ENCODE peak calls at places on chromosomes 2 and 18, in seven cellular contexts. H is H7; Q is foreskin fibroblast; E is fibroblast of pulmonary artery; N is activated CD8-positive, alpha-beta memory T cell treated with anti-CD3 and anti-CD28 coated beads for 24 hours; T is activated CD4-positive, alpha-beta T cell treated with anti-CD3 and anti-CD28 coated beads, Interleukin-2, amount 50 U/mL, for 24 hours; Z is AG09309. J is an unnamed sample.

GRCh38 chr2:173578404-173579092 is 223.9 kb downstream of the CDCA7 start:
- DNase-seq in H (no peak), Q (no peak), E (no peak), N (no peak), T (no peak), Z (no peak), J (no peak)

GRCh38 chr2:110126926-110127325 is 11.3 kb upstream of the MALL start:
- DNase-seq in H (no peak), Q (no peak), E (no peak), N (no peak), T (no peak), Z (no peak), J (no peak)

GRCh38 chr2:235908826-235909225 is 259.4 kb downstream of the GBX2 start:
- DNase-seq in H (no peak), Q (no peak), E (no peak), N (no peak), T (no peak), Z (no peak), J (no peak)

GRCh38 chr18:1914489-1914888 is 656.8 kb downstream of the METTL4 start:
- DNase-seq in H (no peak), Q (no peak), E (peak; percentile 42), N (no peak), T (no peak), Z (no peak), J (no peak)

GRCh38 chr18:49160075-49160930 is 209.5 kb upstream of the SMAD7 start:
- DNase-seq in H (no peak), Q (no peak), E (no peak), N (no peak), T (no peak), Z (no peak), J (no peak)

GRCh38 chr2:58030789-58031188 is 15.8 kb upstream of the VRK2 start:
- DNase-seq in H (no peak), Q (no peak), E (no peak), N (no peak), T (no peak), Z (no peak), J (no peak)

GRCh38 chr2:218927411-218927810 is 32.1 kb upstream of the CDK5R2 start:
- DNase-seq in H (no peak), Q (no peak), E (no peak), N (no peak), T (no peak), Z (no peak), J (no peak)

GRCh38 chr18:10417679-10418078 is 36.8 kb upstream of the APCDD1 start:
- DNase-seq in H (no peak), Q (no peak), E (no peak), N (no peak), T (no peak), Z (no peak), J (no peak)

GRCh38 chr2:216221806-216222205 is 112.7 kb downstream of the XRCC5 start:
- DNase-seq in H (no peak), Q (peak; percentile 73), E (peak; percentile 56), N (peak; percentile 35), T (no peak), Z (no peak), J (no peak)

GRCh38 chr2:102241616-102242260 is 54.9 kb downstream of the IL1RL2 start:
- DNase-seq in H (no peak), Q (no peak), E (peak; percentile 44), N (no peak), T (no peak), Z (no peak), J (no peak)

GRCh38 chr2:219273887-219274391 is 5.2 kb upstream of the DNAJB2 start:
- DNase-seq in H (no peak), Q (no peak), E (no peak), N (no peak), T (no peak), Z (no peak), J (no peak)

GRCh38 chr2:176088048-176088936 is 4.2 kb upstream of the HOXD13 start:
- DNase-seq in H (peak; percentile 87), Q (peak; percentile 43), E (peak; percentile 49), N (peak; percentile 63), T (no peak), Z (no peak), J (no peak)

GRCh38 chr2:8661235-8661634 is 20.6 kb upstream of the ID2 start:
- DNase-seq in H (no peak), Q (no peak), E (no peak), N (no peak), T (no peak), Z (no peak), J (no peak)

GRCh38 chr2:95384854-95385569 is 17.5 kb upstream of the FAHD2A start:
- DNase-seq in H (peak; percentile 76), Q (no peak), E (no peak), N (peak; percentile 33), T (no peak), Z (no peak), J (no peak)

GRCh38 chr18:8808001-8808400 is 102.6 kb downstream of the MTCL1 start:
- DNase-seq in H (no peak), Q (no peak), E (no peak), N (no peak), T (no peak), Z (no peak), J (no peak)

GRCh38 chr2:160940699-160941098 is 219.5 kb upstream of the TANK start:
- DNase-seq in H (no peak), Q (no peak), E (peak; percentile 60), N (no peak), T (no peak), Z (no peak), J (no peak)

GRCh38 chr2:224099846-224100643 is 61.0 kb upstream of the SERPINE2 start:
- DNase-seq in H (no peak), Q (no peak), E (no peak), N (no peak), T (no peak), Z (no peak), J (no peak)

GRCh38 chr2:165687376-165687775 is 106.7 kb downstream of the GALNT3 start:
- DNase-seq in H (no peak), Q (no peak), E (no peak), N (no peak), T (no peak), Z (no peak), J (no peak)

GRCh38 chr18:57741273-57741672 is 61.8 kb downstream of the ATP8B1 start:
- DNase-seq in H (no peak), Q (no peak), E (peak; percentile 22), N (no peak), T (no peak), Z (no peak), J (no peak)

GRCh38 chr18:63832470-63832869 is 55.0 kb upstream of the SERPINB2 start:
- DNase-seq in H (no peak), Q (peak; percentile 69), E (no peak), N (no peak), T (no peak), Z (peak; percentile 89), J (no peak)

GRCh38 chr18:75204262-75204977 is 4.5 kb downstream of the PTGR3 start:
- DNase-seq in H (peak; percentile 89), Q (no peak), E (no peak), N (no peak), T (no peak), Z (no peak), J (no peak)

GRCh38 chr2:136247204-136247990 is 129.4 kb upstream of the CXCR4 start:
- DNase-seq in H (no peak), Q (no peak), E (peak; percentile 36), N (no peak), T (no peak), Z (no peak), J (no peak)

GRCh38 chr2:212548459-212548815 is 9.8 kb upstream of the ERBB4 start:
- DNase-seq in H (no peak), Q (no peak), E (peak; percentile 66), N (no peak), T (no peak), Z (no peak), J (no peak)

GRCh38 chr2:140177081-140177480 is 1396.9 kb upstream of the NXPH2 start:
- DNase-seq in H (no peak), Q (no peak), E (no peak), N (no peak), T (no peak), Z (no peak), J (no peak)

GRCh38 chr2:14514001-14514400 is 118.5 kb upstream of the LRATD1 start:
- DNase-seq in H (peak; percentile 41), Q (no peak), E (no peak), N (no peak), T (no peak), Z (no peak), J (no peak)

GRCh38 chr18:58860747-58861224 is 3.9 kb upstream of the ZNF532 start:
- DNase-seq in H (no peak), Q (no peak), E (peak; percentile 72), N (no peak), T (no peak), Z (peak; percentile 52), J (no peak)

GRCh38 chr2:159322419-159322818 is 35.9 kb upstream of the WDSUB1 start:
- DNase-seq in H (no peak), Q (no peak), E (no peak), N (no peak), T (no peak), Z (no peak), J (no peak)

GRCh38 chr2:237312021-237312755 is 101.8 kb downstream of the COL6A3 start:
- DNase-seq in H (no peak), Q (no peak), E (peak; percentile 53), N (no peak), T (no peak), Z (no peak), J (no peak)

GRCh38 chr18:74278058-74278457 is 13.7 kb downstream of the CYB5A start:
- DNase-seq in H (no peak), Q (no peak), E (no peak), N (no peak), T (no peak), Z (no peak), J (no peak)

GRCh38 chr2:168700615-168701245 is 101.7 kb upstream of the NOSTRIN start:
- DNase-seq in H (no peak), Q (no peak), E (peak; percentile 39), N (no peak), T (no peak), Z (no peak), J (no peak)

GRCh38 chr2:158969717-158970521 is 1.5 kb downstream of the TANC1 start:
- DNase-seq in H (peak; percentile 61), Q (no peak), E (peak; percentile 40), N (peak; percentile 63), T (no peak), Z (no peak), J (no peak)

GRCh38 chr2:20052872-20053281 is 1.4 kb upstream of the LAPTM4A start:
- DNase-seq in H (no peak), Q (peak; percentile 83), E (peak; percentile 86), N (no peak), T (no peak), Z (no peak), J (no peak)

GRCh38 chr2:120906914-120907313 is 171.2 kb downstream of the GLI2 start:
- DNase-seq in H (no peak), Q (no peak), E (no peak), N (no peak), T (no peak), Z (no peak), J (no peak)

GRCh38 chr2:239370876-239371725 is 29.7 kb downstream of the HDAC4 start:
- DNase-seq in H (peak; percentile 32), Q (no peak), E (no peak), N (no peak), T (no peak), Z (no peak), J (no peak)

GRCh38 chr2:15584767-15585469 is 6.8 kb upstream of the DDX1 start:
- DNase-seq in H (no peak), Q (peak; percentile 35), E (no peak), N (no peak), T (no peak), Z (no peak), J (no peak)

GRCh38 chr2:27322301-27322765 is 564 bp downstream of the MPV17 start:
- DNase-seq in H (no peak), Q (no peak), E (no peak), N (peak; percentile 67), T (no peak), Z (no peak), J (no peak)

GRCh38 chr2:218278531-218279360 is 8.4 kb downstream of the PNKD start:
- DNase-seq in H (no peak), Q (no peak), E (no peak), N (no peak), T (no peak), Z (no peak), J (no peak)

GRCh38 chr2:53512071-53512841 is 255.3 kb upstream of the CHAC2 start:
- DNase-seq in H (no peak), Q (no peak), E (peak; percentile 36), N (no peak), T (no peak), Z (peak; percentile 16), J (no peak)

J was measured in stimulated activated CD4-positive, alpha-beta T cell treated with anti-CD3 and anti-CD28 coated beads, Interleukin-1b, Interleukin-23, amount 100 ng/mL, for 24 hours.